ENCODE peak calls at places on chromosomes 11 and 22, in five cellular contexts. L is cardiac septum; X is stimulated activated naive B cell treated with anti-CD40 and anti-IgM and Interleukin-4, amounts not matched to agents 10 μg/mL and 1 μg/mL and 100 μg/mL, for 72 hours; K is cardiac fibroblast; N is activated T-helper 1 cell treated with anti-CD3 and anti-CD28 coated beads, Interleukin-12 subunit alpha, Interleukin-12 subunit beta, Interleukin-2, Interleukin-4 antibody, amounts not matched to agents 30 ng/mL and 10 ng/mL and 1 ng/mL, durations not matched to agents 14 hours and 24 hours and 36 hours. S is an unnamed sample.

GRCh38 chr11:62842171-62842717 is 2.9 kb upstream of the WDR74 start:
- DNase-seq in X (peak; percentile 52), K (no peak), N (no peak), L (no peak), S (peak; percentile 92)

GRCh38 chr11:36037031-36037430 is 93.2 kb downstream of the LDLRAD3 start:
- DNase-seq in L (no peak), X (no peak), K (peak; percentile 70), N (no peak), S (no peak)

GRCh38 chr22:42947211-42947990 is 67.5 kb downstream of the PACSIN2 start:
- DNase-seq in L (no peak), K (no peak), X (no peak), N (no peak), S (no peak)

GRCh38 chr11:73939096-73939495 is 11.7 kb upstream of the DNAJB13 start:
- DNase-seq in N (no peak), K (peak; percentile 20), X (no peak), L (no peak), S (no peak)

GRCh38 chr22:27983361-27983791 is 64.3 kb upstream of the PITPNB start:
- DNase-seq in N (no peak), L (no peak), X (no peak), K (no peak), S (peak; percentile 65)

GRCh38 chr11:44627911-44628729 is 62.7 kb downstream of the CD82 start:
- DNase-seq in X (peak; percentile 0), N (no peak), K (no peak), L (peak; percentile 91), S (peak; percentile 64)

GRCh38 chr11:35122308-35122707 is 16.7 kb upstream of the CD44 start:
- DNase-seq in L (no peak), K (no peak), X (no peak), N (no peak), S (no peak)

GRCh38 chr11:121465709-121466062 is 12.9 kb upstream of the SORL1-AS1 start:
- DNase-seq in L (no peak), N (no peak), K (no peak), X (no peak), S (no peak)

GRCh38 chr11:210803-211180 is 3.3 kb downstream of the RIC8A start:
- DNase-seq in X (no peak), L (peak; percentile 7), K (no peak), N (no peak), S (no peak)

GRCh38 chr11:64251722-64251985 is 324 bp downstream of the PLCB3 start:
- DNase-seq in X (no peak), N (no peak), K (no peak), L (no peak), S (no peak)

GRCh38 chr11:43737194-43737575 is 56.6 kb downstream of the HSD17B12 start:
- DNase-seq in X (no peak), N (no peak), L (no peak), K (no peak), S (no peak)

GRCh38 chr11:16001899-16002426 is 354.4 kb downstream of the SOX6 start:
- DNase-seq in L (no peak), K (peak; percentile 95), X (no peak), N (no peak), S (no peak)